ENCODE peak calls at places on chromosomes 4 and X, in seven cellular contexts. A is astrocyte of the cerebellum, D is A549, M is HepG2, T is fibroblast of pulmonary artery, Q is fibroblast of villous mesenchyme, I is fibroblast of mammary gland. K is an unnamed sample.

GRCh38 chr4:182854466-182854865 is 62.7 kb downstream of the DCTD start:
- DNase-seq in T (no peak), D (no peak), I (no peak), M (no peak), A (no peak), Q (no peak), K (no peak)

GRCh38 chrX:91414710-91415109 is 19.9 kb upstream of the PABPC5 start:
- DNase-seq in A (no peak), I (peak; percentile 11), Q (no peak), T (no peak), M (no peak), D (no peak), K (peak; percentile 15)

GRCh38 chr4:161585011-161585410 is 578.8 kb downstream of the FSTL5 start:
- DNase-seq in M (peak; percentile 1), A (no peak), I (no peak), D (no peak), T (no peak), Q (no peak), K (no peak)

GRCh38 chr4:81343536-81343935 is 128.2 kb downstream of the RASGEF1B start:
- DNase-seq in Q (no peak), M (no peak), I (no peak), D (no peak), T (no peak), A (no peak), K (no peak)

GRCh38 chrX:120504569-120504968 is 35.5 kb upstream of the LAMP2 start:
- DNase-seq in M (no peak), Q (no peak), T (no peak), I (no peak), D (no peak), A (no peak), K (no peak)

GRCh38 chr4:158327525-158327924 is 117.2 kb downstream of the TMEM144 start:
- DNase-seq in Q (no peak), T (no peak), I (no peak), M (no peak), D (no peak), A (no peak), K (no peak)

GRCh38 chrX:104987063-104987462 is 233.4 kb downstream of the TEX13A start:
- DNase-seq in M (no peak), D (no peak), Q (no peak), T (peak; percentile 0), I (peak; percentile 55), A (no peak), K (no peak)

GRCh38 chr4:176791591-176792347 is 953 bp downstream of the VEGFC start:
- DNase-seq in T (peak; percentile 51), I (peak; percentile 63), Q (peak; percentile 75), M (no peak), A (no peak), D (no peak), K (peak; percentile 55)

GRCh38 chr4:138758876-138759275 is 256.7 kb upstream of the NOCT start:
- DNase-seq in T (no peak), M (no peak), I (no peak), A (no peak), Q (no peak), D (no peak), K (no peak)

GRCh38 chr4:118947095-118947494 is 58.4 kb downstream of the SYNPO2 start:
- DNase-seq in M (no peak), Q (no peak), T (peak; percentile 50), D (no peak), I (no peak), A (no peak), K (no peak)

GRCh38 chr4:26854701-26855100 is 5.9 kb upstream of the STIM2 start:
- DNase-seq in A (no peak), T (no peak), D (no peak), M (no peak), Q (no peak), I (no peak), K (no peak)

GRCh38 chr4:150394046-150394445 is 187.9 kb upstream of the MAB21L2 start:
- DNase-seq in T (no peak), Q (peak; percentile 44), I (no peak), A (no peak), M (no peak), D (no peak), K (no peak)

GRCh38 chr4:65007841-65008439 is 598.7 kb upstream of the TECRL start:
- DNase-seq in M (peak; percentile 47), I (peak; percentile 40), D (peak; percentile 2), Q (peak; percentile 26), A (peak; percentile 66), T (peak; percentile 67), K (peak; percentile 6)

GRCh38 chrX:129525162-129525561 is 1.9 kb upstream of the SMARCA1 start:
- DNase-seq in I (peak; percentile 30), M (peak; percentile 89), D (no peak), Q (no peak), T (no peak), A (no peak), K (no peak)

GRCh38 chr4:61152433-61152832 is 47.7 kb upstream of the ADGRL3 start:
- DNase-seq in A (no peak), M (no peak), I (no peak), T (no peak), Q (no peak), D (no peak), K (no peak)

GRCh38 chr4:126046081-126046614 is 731.4 kb downstream of the FAT4 start:
- DNase-seq in I (peak; percentile 13), A (peak; percentile 28), D (no peak), T (peak; percentile 44), M (no peak), Q (no peak), K (no peak)

GRCh38 chr4:44121210-44121609 is 327.4 kb downstream of the KCTD8 start:
- DNase-seq in D (no peak), I (peak; percentile 25), A (no peak), M (no peak), T (peak; percentile 23), Q (no peak), K (no peak)

GRCh38 chr4:76384052-76384451 is 36.9 kb downstream of the CCDC158 start:
- DNase-seq in A (no peak), I (no peak), D (no peak), Q (no peak), T (peak; percentile 39), M (no peak), K (no peak)

GRCh38 chrX:27675493-27675892 is 85.3 kb downstream of the DCAF8L2 start:
- DNase-seq in D (no peak), M (no peak), A (peak; percentile 1), I (peak; percentile 22), T (peak; percentile 75), Q (no peak), K (peak; percentile 4)

GRCh38 chrX:119760026-119760902 is 1.9 kb downstream of the SOWAHD start:
- DNase-seq in D (no peak), T (no peak), Q (no peak), A (no peak), M (no peak), I (no peak), K (no peak)

GRCh38 chrX:149647505-149647904 is 15.9 kb upstream of the TMEM185A start:
- DNase-seq in Q (no peak), D (no peak), A (no peak), T (no peak), I (no peak), M (no peak), K (no peak)

GRCh38 chrX:149650162-149650561 is 18.6 kb upstream of the TMEM185A start:
- DNase-seq in M (no peak), Q (no peak), A (no peak), T (no peak), D (no peak), I (no peak), K (no peak)

GRCh38 chrX:149648932-149649331 is 17.3 kb upstream of the TMEM185A start:
- DNase-seq in D (no peak), I (no peak), M (no peak), A (no peak), T (no peak), Q (no peak), K (no peak)

DNA sequence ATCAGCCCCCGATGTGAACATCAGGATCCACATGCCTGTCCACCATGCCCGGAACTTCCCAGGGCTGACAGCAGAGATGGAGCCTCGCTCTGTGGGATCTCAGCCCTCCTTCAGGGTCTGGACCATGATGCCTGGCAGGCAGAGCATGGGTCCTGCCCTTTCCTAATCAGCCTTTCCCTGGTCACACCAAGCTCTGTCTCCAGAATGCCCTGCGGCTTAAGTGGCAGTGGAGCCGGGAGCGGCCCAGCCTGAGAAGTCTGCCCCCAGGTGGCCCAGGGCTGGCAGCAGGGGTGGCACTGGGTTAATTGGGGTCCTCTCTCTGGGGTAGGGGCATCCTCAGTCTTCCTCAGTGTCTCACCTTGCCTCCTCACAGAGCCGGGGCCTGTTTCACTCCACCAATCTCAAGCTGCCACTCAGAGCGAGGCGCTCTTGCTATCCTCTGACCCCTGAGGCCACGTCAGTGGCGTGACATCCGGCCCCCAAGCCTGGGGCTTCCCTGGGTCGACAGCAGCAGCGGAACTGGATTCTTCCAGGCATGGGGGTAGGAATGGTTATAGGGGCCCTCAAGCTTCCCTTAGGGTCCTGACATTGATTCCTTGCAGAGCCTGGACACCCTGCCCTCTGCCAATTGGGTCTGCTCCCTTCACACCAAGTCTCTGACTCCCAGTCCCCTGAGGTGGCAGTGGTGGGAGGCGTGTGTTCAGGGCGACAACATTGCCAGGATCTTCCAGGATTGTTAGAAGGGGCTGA is 20.8 kb upstream of the TMEM185A start:
- DNase-seq in T (no peak), A (no peak), Q (no peak), I (no peak), M (no peak), D (no peak), K (no peak)
- TF ChIP-seq CTCF in T (no peak), A (no peak), Q (no peak), I (no peak), M (no peak), D (no peak), K (no peak)

DNA sequence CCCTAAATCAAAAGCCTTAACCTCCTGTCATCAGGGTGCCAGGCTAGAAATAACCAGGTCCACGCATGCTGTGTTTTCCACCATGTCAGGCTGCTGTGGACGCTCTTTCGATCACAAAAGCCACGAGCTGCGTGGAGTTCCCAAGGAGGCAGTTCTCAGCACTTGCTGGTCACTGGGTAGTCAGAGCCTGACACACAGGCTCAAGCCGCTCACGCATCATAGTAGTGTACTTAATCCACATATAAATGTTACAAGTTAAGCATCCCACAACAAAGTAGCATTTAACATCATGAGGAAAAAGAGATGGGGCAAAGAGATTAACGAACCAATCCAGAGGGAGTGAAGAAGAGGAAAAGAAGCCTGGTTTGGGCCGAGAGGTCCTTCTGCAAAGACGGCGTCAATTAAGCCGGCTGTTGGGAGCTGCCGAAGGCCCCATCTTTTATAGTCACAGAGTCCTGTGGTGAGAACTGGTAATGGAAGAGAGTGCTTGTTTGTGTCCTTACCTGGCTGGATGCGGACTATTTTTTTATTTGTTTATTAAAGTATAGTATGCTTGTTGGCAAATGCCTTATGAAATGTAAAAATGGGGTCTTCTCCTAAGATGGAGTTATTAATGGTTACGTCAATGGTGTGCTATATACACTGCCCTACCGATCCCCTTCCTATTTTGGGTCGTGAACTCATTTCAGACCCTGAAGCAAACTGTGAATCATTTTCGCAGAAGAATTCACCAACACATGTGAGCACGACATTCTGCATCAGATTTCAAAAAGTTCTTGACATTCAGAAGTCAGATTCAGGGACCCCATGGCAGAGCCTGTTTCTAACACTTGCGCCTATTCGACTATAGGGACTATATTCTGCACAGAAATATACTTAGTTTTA is 675 bp downstream of the PRIMPOL start:
- DNase-seq in T (peak; percentile 43), Q (peak; percentile 48), I (peak; percentile 63), D (no peak), A (no peak), M (peak; percentile 17), K (peak; percentile 43)
- H3K4me3 ChIP-seq in T (peak overlapping the region; percentile 72), Q (peak overlapping the region; percentile 88), I (peak overlapping the region; percentile 80), D (peak overlapping the region; percentile 75), A (peak overlapping the region; percentile 79), M (peak overlapping the region; percentile 88), K (peak overlapping the region; percentile 88)

GRCh38 chrX:77899081-77899828 is at the start of gene COX7B:
- DNase-seq in I (peak; percentile 96), Q (peak; percentile 98), A (peak; percentile 92), M (peak; percentile 96), D (peak; percentile 72), T (peak; percentile 98), K (peak; percentile 95)
- TF ChIP-seq CTCF in I (peak; percentile 45), Q (peak; percentile 39), A (peak; percentile 51), M (peak; percentile 56), D (peak; percentile 44), T (peak; percentile 48), K (peak; percentile 60)

GRCh38 chrX:2696698-2697215 is 5.7 kb downstream of the CD99 start:
- DNase-seq in D (no peak), A (no peak), Q (peak; percentile 73), I (peak; percentile 95), T (peak; percentile 93), M (no peak), K (peak; percentile 84)
- H3K4me3 ChIP-seq in D (no peak overlapping the region), A (no peak overlapping the region), Q (no peak overlapping the region), I (no peak overlapping the region), T (no peak overlapping the region), M (no peak overlapping the region), K (no peak overlapping the region)

K was measured in AG10803.